ENCODE peak calls at places on chromosomes 2 and 18, in seven cellular contexts. One of them, this sample, is unnamed.
A peak's percentile ranks its signal among the peaks of the same experiment; 100 is the strongest.

GRCh38 chr2:238141541-238142318 is 3.3 kb downstream of the KLHL30 start:
- DNase-seq in H1: no peak
- DNase-seq in NT2/D1: no peak
- DNase-seq in SK-N-SH: no peak
- DNase-seq in HepG2: peak; percentile 54
- DNase-seq in HCT116: peak; percentile 47
- DNase-seq in K562: no peak
- DNase-seq in this sample: no peak

GRCh38 chr2:101758001-101758400 is 60.5 kb downstream of the MAP4K4 start:
- DNase-seq in NT2/D1: no peak
- DNase-seq in HCT116: no peak
- DNase-seq in H1: no peak
- DNase-seq in SK-N-SH: no peak
- DNase-seq in K562: no peak
- DNase-seq in HepG2: no peak
- DNase-seq in this sample: no peak

GRCh38 chr2:152627010-152627957 is 90.0 kb downstream of the PRPF40A start:
- DNase-seq in NT2/D1: no peak
- DNase-seq in SK-N-SH: peak; percentile 48
- DNase-seq in HCT116: peak; percentile 18
- DNase-seq in HepG2: no peak
- DNase-seq in K562: peak; percentile 30
- DNase-seq in H1: no peak
- DNase-seq in this sample: no peak

GRCh38 chr2:3683748-3684454 is 19.5 kb upstream of the DCDC2C start:
- DNase-seq in HCT116: no peak
- DNase-seq in H1: no peak
- DNase-seq in SK-N-SH: no peak
- DNase-seq in K562: no peak
- DNase-seq in NT2/D1: no peak
- DNase-seq in HepG2: no peak
- DNase-seq in this sample: no peak

GRCh38 chr2:20141056-20141762 is 83.7 kb downstream of the SDC1 start:
- DNase-seq in HCT116: peak; percentile 59
- DNase-seq in SK-N-SH: no peak
- DNase-seq in H1: no peak
- DNase-seq in HepG2: peak; percentile 61
- DNase-seq in NT2/D1: no peak
- DNase-seq in K562: peak; percentile 41
- DNase-seq in this sample: no peak

GRCh38 chr2:121408641-121409040 is 122.0 kb upstream of the RNU4ATAC start:
- DNase-seq in HepG2: no peak
- DNase-seq in SK-N-SH: no peak
- DNase-seq in K562: no peak
- DNase-seq in NT2/D1: no peak
- DNase-seq in HCT116: no peak
- DNase-seq in H1: no peak
- DNase-seq in this sample: no peak

GRCh38 chr2:46075848-46076247 is 221.4 kb upstream of the EPAS1 start:
- DNase-seq in NT2/D1: no peak
- DNase-seq in HepG2: no peak
- DNase-seq in SK-N-SH: no peak
- DNase-seq in H1: no peak
- DNase-seq in HCT116: no peak
- DNase-seq in K562: no peak
- DNase-seq in this sample: no peak

GRCh38 chr2:129757366-129757914 is 222.0 kb upstream of the RAB6C start:
- DNase-seq in NT2/D1: no peak
- DNase-seq in HCT116: no peak
- DNase-seq in H1: no peak
- DNase-seq in HepG2: no peak
- DNase-seq in K562: no peak
- DNase-seq in SK-N-SH: no peak
- DNase-seq in this sample: no peak

GRCh38 chr2:45812039-45812500 is 160.6 kb downstream of the PRKCE start:
- DNase-seq in HepG2: no peak
- DNase-seq in HCT116: no peak
- DNase-seq in H1: no peak
- DNase-seq in NT2/D1: no peak
- DNase-seq in SK-N-SH: no peak
- DNase-seq in K562: no peak
- DNase-seq in this sample: no peak

GRCh38 chr18:1663879-1664705 is 759.4 kb downstream of the ADCYAP1 start:
- DNase-seq in NT2/D1: peak; percentile 36
- DNase-seq in SK-N-SH: peak; percentile 3
- DNase-seq in HepG2: peak; percentile 44
- DNase-seq in H1: peak; percentile 91
- DNase-seq in K562: peak; percentile 35
- DNase-seq in HCT116: peak; percentile 32
- DNase-seq in this sample: no peak

GRCh38 chr2:173989160-173989885 is 24.1 kb upstream of the SP3 start:
- DNase-seq in H1: no peak
- DNase-seq in HepG2: no peak
- DNase-seq in HCT116: no peak
- DNase-seq in K562: no peak
- DNase-seq in NT2/D1: no peak
- DNase-seq in SK-N-SH: no peak
- DNase-seq in this sample: no peak

GRCh38 chr2:1462984-1463383 is 49.7 kb downstream of the TPO start:
- DNase-seq in HCT116: no peak
- DNase-seq in SK-N-SH: no peak
- DNase-seq in NT2/D1: no peak
- DNase-seq in H1: no peak
- DNase-seq in K562: no peak
- DNase-seq in HepG2: no peak
- DNase-seq in this sample: no peak

GRCh38 chr2:98296435-98296834 is 49.8 kb upstream of the CNGA3 start:
- DNase-seq in K562: no peak
- DNase-seq in HCT116: no peak
- DNase-seq in HepG2: no peak
- DNase-seq in NT2/D1: no peak
- DNase-seq in SK-N-SH: no peak
- DNase-seq in H1: no peak
- DNase-seq in this sample: no peak

GRCh38 chr2:132754392-132754791 is 84.4 kb upstream of the LYPD1 start:
- DNase-seq in NT2/D1: no peak
- DNase-seq in HepG2: no peak
- DNase-seq in HCT116: no peak
- DNase-seq in K562: no peak
- DNase-seq in SK-N-SH: no peak
- DNase-seq in H1: no peak
- DNase-seq in this sample: no peak

GRCh38 chr2:233912799-233913423 is 4.3 kb upstream of the TRPM8 start:
- DNase-seq in HCT116: no peak
- DNase-seq in HepG2: peak; percentile 41
- DNase-seq in H1: peak; percentile 86
- DNase-seq in K562: no peak
- DNase-seq in SK-N-SH: no peak
- DNase-seq in NT2/D1: peak; percentile 57
- DNase-seq in this sample: no peak

GRCh38 chr2:202317080-202317859 is 51.7 kb downstream of the NOP58 start:
- DNase-seq in H1: no peak
- DNase-seq in HCT116: peak; percentile 15
- DNase-seq in SK-N-SH: peak; percentile 37
- DNase-seq in K562: no peak
- DNase-seq in NT2/D1: no peak
- DNase-seq in HepG2: no peak
- DNase-seq in this sample: no peak

GRCh38 chr2:177692828-177693269 is 300.3 kb downstream of the AGPS start:
- DNase-seq in NT2/D1: no peak
- DNase-seq in HCT116: no peak
- DNase-seq in SK-N-SH: no peak
- DNase-seq in K562: no peak
- DNase-seq in HepG2: no peak
- DNase-seq in H1: no peak
- DNase-seq in this sample: no peak

GRCh38 chr18:3848316-3848715 is 398.3 kb downstream of the TGIF1 start:
- DNase-seq in NT2/D1: no peak
- DNase-seq in HCT116: no peak
- DNase-seq in SK-N-SH: no peak
- DNase-seq in H1: no peak
- DNase-seq in HepG2: no peak
- DNase-seq in K562: no peak
- DNase-seq in this sample: no peak

GRCh38 chr18:13443546-13443945 is 225.0 kb downstream of the LDLRAD4 start:
- DNase-seq in HCT116: no peak
- DNase-seq in H1: no peak
- DNase-seq in SK-N-SH: no peak
- DNase-seq in HepG2: no peak
- DNase-seq in K562: no peak
- DNase-seq in NT2/D1: no peak
- DNase-seq in this sample: no peak
- TF ChIP-seq YY1 in HCT116: no peak
- TF ChIP-seq YY1 in H1: no peak
- TF ChIP-seq YY1 in SK-N-SH: no peak
- TF ChIP-seq YY1 in HepG2: no peak
- TF ChIP-seq YY1 in K562: no peak
- TF ChIP-seq YY1 in NT2/D1: no peak
- TF ChIP-seq YY1 in this sample: no peak

GRCh38 chr2:217394510-217395351 is 534.9 kb upstream of the TNP1 start:
- DNase-seq in NT2/D1: no peak
- DNase-seq in K562: no peak
- DNase-seq in H1: no peak
- DNase-seq in HCT116: no peak
- DNase-seq in HepG2: no peak
- DNase-seq in SK-N-SH: no peak
- DNase-seq in this sample: no peak

GRCh38 chr2:217396165-217396564 is 536.3 kb upstream of the TNP1 start:
- DNase-seq in NT2/D1: no peak
- DNase-seq in K562: no peak
- DNase-seq in SK-N-SH: no peak
- DNase-seq in HepG2: no peak
- DNase-seq in HCT116: no peak
- DNase-seq in H1: no peak
- DNase-seq in this sample: no peak

GRCh38 chr2:217396586-217396985 is 536.7 kb upstream of the TNP1 start:
- DNase-seq in HCT116: no peak
- DNase-seq in H1: no peak
- DNase-seq in HepG2: no peak
- DNase-seq in K562: no peak
- DNase-seq in NT2/D1: no peak
- DNase-seq in SK-N-SH: no peak
- DNase-seq in this sample: no peak

GRCh38 chr2:217392930-217393584 is 533.2 kb upstream of the TNP1 start:
- DNase-seq in SK-N-SH: no peak
- DNase-seq in H1: no peak
- DNase-seq in HCT116: no peak
- DNase-seq in HepG2: no peak
- DNase-seq in K562: no peak
- DNase-seq in NT2/D1: no peak
- DNase-seq in this sample: no peak

GRCh38 chr2:217393585-217394032 is 533.7 kb upstream of the TNP1 start:
- DNase-seq in H1: no peak
- DNase-seq in NT2/D1: no peak
- DNase-seq in HepG2: no peak
- DNase-seq in K562: no peak
- DNase-seq in SK-N-SH: no peak
- DNase-seq in HCT116: no peak
- DNase-seq in this sample: no peak
- TF ChIP-seq YY1 in H1: no peak
- TF ChIP-seq YY1 in NT2/D1: no peak
- TF ChIP-seq YY1 in HepG2: no peak
- TF ChIP-seq YY1 in K562: no peak
- TF ChIP-seq YY1 in SK-N-SH: no peak
- TF ChIP-seq YY1 in HCT116: no peak
- TF ChIP-seq YY1 in this sample: no peak

GRCh38 chr18:68660355-68661183 is 54.3 kb downstream of the TMX3 start:
- DNase-seq in K562: peak; percentile 8
- DNase-seq in NT2/D1: peak; percentile 8
- DNase-seq in H1: no peak
- DNase-seq in SK-N-SH: peak; percentile 14
- DNase-seq in HepG2: peak; percentile 33
- DNase-seq in HCT116: peak; percentile 29
- DNase-seq in this sample: no peak

GRCh38 chr18:68667121-68667520 is 47.8 kb downstream of the TMX3 start:
- DNase-seq in HepG2: no peak
- DNase-seq in K562: no peak
- DNase-seq in SK-N-SH: no peak
- DNase-seq in H1: no peak
- DNase-seq in HCT116: no peak
- DNase-seq in NT2/D1: no peak
- DNase-seq in this sample: no peak

GRCh38 chr18:68666316-68666715 is 48.6 kb downstream of the TMX3 start:
- DNase-seq in HCT116: no peak
- DNase-seq in H1: no peak
- DNase-seq in K562: no peak
- DNase-seq in NT2/D1: no peak
- DNase-seq in HepG2: no peak
- DNase-seq in SK-N-SH: no peak
- DNase-seq in this sample: no peak

GRCh38 chr18:68665623-68666022 is 49.3 kb downstream of the TMX3 start:
- DNase-seq in H1: no peak
- DNase-seq in K562: no peak
- DNase-seq in NT2/D1: no peak
- DNase-seq in HCT116: no peak
- DNase-seq in SK-N-SH: no peak
- DNase-seq in HepG2: no peak
- DNase-seq in this sample: no peak

GRCh38 chr18:68662779-68663178 is 52.1 kb downstream of the TMX3 start:
- DNase-seq in HCT116: no peak
- DNase-seq in NT2/D1: no peak
- DNase-seq in HepG2: no peak
- DNase-seq in H1: no peak
- DNase-seq in K562: no peak
- DNase-seq in SK-N-SH: no peak
- DNase-seq in this sample: no peak
- TF ChIP-seq YY1 in HCT116: no peak
- TF ChIP-seq YY1 in NT2/D1: no peak
- TF ChIP-seq YY1 in HepG2: no peak
- TF ChIP-seq YY1 in H1: no peak
- TF ChIP-seq YY1 in K562: no peak
- TF ChIP-seq YY1 in SK-N-SH: no peak
- TF ChIP-seq YY1 in this sample: no peak

DNA sequence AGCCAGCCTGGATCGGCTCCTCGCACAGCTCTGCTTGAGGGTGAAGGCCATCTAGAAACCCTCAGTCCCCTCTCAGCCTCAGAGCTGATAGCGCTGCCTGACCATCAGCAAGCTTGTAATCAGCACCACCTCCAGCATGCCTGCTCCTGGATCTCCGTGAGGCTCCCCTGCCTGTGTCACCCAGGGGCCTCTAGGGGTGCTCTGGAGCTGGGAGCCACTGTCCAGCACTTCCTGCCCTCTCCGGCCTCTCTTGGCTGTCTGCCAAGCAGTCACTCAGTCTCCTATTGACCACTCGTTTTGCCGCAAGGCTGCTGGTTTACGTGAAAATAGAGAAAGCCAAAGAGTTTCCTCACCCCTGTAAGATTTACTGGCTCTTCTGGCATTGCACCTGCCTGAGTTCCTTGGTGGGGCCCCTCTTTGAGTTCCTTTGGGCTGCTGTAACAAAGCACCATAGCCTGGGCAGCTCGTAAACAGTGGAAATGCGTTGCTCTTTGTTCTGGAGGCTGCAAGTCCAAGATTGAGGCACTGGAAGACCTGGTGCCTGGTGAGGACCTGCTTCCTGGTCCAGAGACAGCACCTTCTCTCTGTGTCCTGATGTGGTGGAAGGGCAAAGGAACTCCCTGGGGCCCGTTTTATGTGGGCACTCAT is 17.9 kb downstream of the CAPN10 start:
- DNase-seq in K562: peak; percentile 88
- DNase-seq in HCT116: peak; percentile 57
- DNase-seq in NT2/D1: no peak
- DNase-seq in H1: no peak
- DNase-seq in HepG2: peak; percentile 96
- DNase-seq in SK-N-SH: peak; percentile 99
- DNase-seq in this sample: no peak
- TF ChIP-seq YY1 in K562: no peak
- TF ChIP-seq YY1 in HCT116: no peak
- TF ChIP-seq YY1 in NT2/D1: no peak
- TF ChIP-seq YY1 in H1: no peak
- TF ChIP-seq YY1 in HepG2: peak; percentile 57
- TF ChIP-seq YY1 in SK-N-SH: no peak
- TF ChIP-seq YY1 in this sample: no peak